ENCODE peak calls at places on chromosome 15, in four cellular contexts. I is SK-N-SH, M is mammary epithelial cell, O is mesenchymal stem cell. C is an unnamed sample.
A peak's percentile ranks its signal among the peaks of the same experiment; 100 is the strongest.

GRCh38 chr15:73225358-73226015 is 143.3 kb downstream of the HCN4 start:
- DNase-seq in I (no peak), M (peak; percentile 53), O (no peak), C (no peak)

GRCh38 chr15:52529289-52529929 is 729 bp upstream of the MYO5A start:
- DNase-seq in I (no peak), M (no peak), O (no peak), C (no peak)

GRCh38 chr15:73882761-73883419 is 9.5 kb downstream of the TBC1D21 start:
- DNase-seq in I (no peak), M (no peak), O (no peak), C (no peak)

GRCh38 chr15:81336568-81336967 is 12.6 kb upstream of the STARD5 start:
- DNase-seq in I (no peak), M (peak; percentile 32), O (no peak), C (peak; percentile 42)

GRCh38 chr15:23687143-23687470 is at the start of gene NDN:
- DNase-seq in I (peak; percentile 43), M (no peak), O (peak; percentile 44), C (peak; percentile 72)

GRCh38 chr15:75584121-75584520 is 5.0 kb upstream of the PTPN9 start:
- DNase-seq in I (no peak), M (no peak), O (no peak), C (peak; percentile 40)

GRCh38 chr15:31552482-31553099 is 226.0 kb downstream of the KLF13 start:
- DNase-seq in I (no peak), M (no peak), O (no peak), C (peak; percentile 21)

GRCh38 chr15:92810418-92811138 is 89.5 kb upstream of the CHD2 start:
- DNase-seq in I (no peak), M (peak; percentile 75), O (peak; percentile 58), C (peak; percentile 12)

GRCh38 chr15:33211409-33211808 is 16.9 kb upstream of the FMN1 start:
- DNase-seq in I (peak; percentile 62), M (no peak), O (peak; percentile 5), C (peak; percentile 16)

GRCh38 chr15:65286069-65286703 is 497 bp downstream of the PARP16 start:
- DNase-seq in I (no peak), M (peak; percentile 48), O (peak; percentile 44), C (peak; percentile 61)

GRCh38 chr15:78083186-78083585 is 5.7 kb upstream of the TBC1D2B start:
- DNase-seq in I (no peak), M (no peak), O (no peak), C (no peak)

GRCh38 chr15:67501836-67502461 is 19.0 kb upstream of the C15orf61 start:
- DNase-seq in I (no peak), M (no peak), O (no peak), C (no peak)

GRCh38 chr15:23566070-23567050 is 886 bp downstream of the MKRN3 start:
- DNase-seq in I (peak; percentile 77), M (no peak), O (no peak), C (no peak)

GRCh38 chr15:78996876-78997275 is 52.0 kb upstream of the CTSH start:
- DNase-seq in I (no peak), M (peak; percentile 42), O (peak; percentile 65), C (no peak)

GRCh38 chr15:47293763-47294162 is 423.5 kb upstream of the SEMA6D start:
- DNase-seq in I (no peak), M (peak; percentile 58), O (peak; percentile 93), C (peak; percentile 72)

GRCh38 chr15:94235041-94235440 is 3.7 kb downstream of the MCTP2 start:
- DNase-seq in I (no peak), M (no peak), O (no peak), C (no peak)

GRCh38 chr15:35696767-35697231 is 150.8 kb upstream of the DPH6 start:
- DNase-seq in I (no peak), M (peak; percentile 80), O (peak; percentile 85), C (peak; percentile 84)

GRCh38 chr15:31236184-31237041 is 90.2 kb upstream of the KLF13 start:
- DNase-seq in I (peak; percentile 86), M (peak; percentile 63), O (peak; percentile 94), C (peak; percentile 96)

GRCh38 chr15:50819344-50819743 is 53.8 kb upstream of the SPPL2A start:
- DNase-seq in I (no peak), M (no peak), O (no peak), C (peak; percentile 16)

GRCh38 chr15:92541197-92542190 is 114.1 kb downstream of the FAM174B start:
- DNase-seq in I (no peak), M (peak; percentile 27), O (no peak), C (peak; percentile 72)

GRCh38 chr15:52440414-52440813 is 88.3 kb downstream of the MYO5A start:
- DNase-seq in I (no peak), M (peak; percentile 86), O (peak; percentile 43), C (peak; percentile 29)

GRCh38 chr15:88323468-88323867 is 66.9 kb upstream of the NTRK3 start:
- DNase-seq in I (no peak), M (no peak), O (no peak), C (no peak)

DNA sequence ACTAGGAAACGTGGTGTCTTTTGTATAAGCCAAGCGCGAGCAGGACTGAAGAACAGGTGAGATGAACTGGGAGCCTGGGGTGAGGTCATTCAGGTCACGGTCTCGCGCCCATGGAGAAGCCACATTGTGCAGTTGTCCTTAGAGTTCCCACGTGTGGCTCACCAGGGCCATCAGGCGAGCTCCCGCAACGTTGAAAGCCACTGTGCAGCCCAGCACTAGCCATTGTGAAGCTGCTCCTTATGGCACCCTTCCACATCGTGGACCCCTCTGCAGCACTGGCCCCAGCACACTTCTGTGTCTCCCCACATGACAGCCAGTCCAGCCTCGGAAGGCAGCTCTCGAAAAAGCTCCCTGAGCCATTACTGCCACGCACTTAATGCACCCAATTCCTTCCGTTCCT is 7.6 kb upstream of the APBA2 start:
- DNase-seq in I (no peak), M (no peak), O (no peak), C (no peak)
- H2AFZ ChIP-seq in I (no peak overlapping the region), M (no peak overlapping the region), O (no peak overlapping the region), C (no peak overlapping the region)

GRCh38 chr15:69723404-69724097 is 270.9 kb downstream of the RPLP1 start:
- DNase-seq in I (peak; percentile 49), M (no peak), O (no peak), C (no peak)
- H3K9ac ChIP-seq in I (no peak overlapping the region), M (no peak overlapping the region), O (no peak overlapping the region), C (no peak overlapping the region)

GRCh38 chr15:60081976-60082375 is 77.9 kb downstream of the FOXB1 start:
- DNase-seq in I (no peak), M (no peak), O (no peak), C (no peak)
- H3K27ac ChIP-seq in I (no peak overlapping the region), M (no peak overlapping the region), O (no peak overlapping the region), C (no peak overlapping the region)

DNA sequence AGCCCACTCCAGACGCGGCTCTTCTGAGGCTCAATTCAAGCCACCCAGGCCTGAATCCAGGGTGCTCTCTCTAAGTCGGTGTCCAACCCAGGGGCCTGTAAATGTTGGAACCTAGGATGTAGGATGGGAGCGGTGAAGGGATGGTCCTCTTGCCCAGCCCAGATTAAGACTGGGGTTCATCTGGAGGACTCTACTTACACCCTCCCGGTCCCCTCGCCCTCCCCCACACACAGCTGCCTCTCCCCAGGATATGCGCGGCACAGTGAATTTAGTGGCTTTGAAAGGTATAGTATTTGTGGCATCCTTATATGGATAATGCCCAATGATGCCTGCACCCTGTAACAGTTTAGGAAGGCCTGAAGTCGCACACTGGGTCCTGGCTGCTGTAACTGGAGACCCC is 855 bp upstream of the FBN1 start:
- DNase-seq in I (no peak), M (no peak), O (no peak), C (no peak)
- H2AFZ ChIP-seq in I (peak overlapping the region; percentile 66), M (peak overlapping the region; percentile 85), O (peak overlapping the region; percentile 24), C (peak overlapping the region; percentile 71)

GRCh38 chr15:63869371-63870042 is 35.8 kb upstream of the HERC1 start:
- DNase-seq in I (no peak), M (no peak), O (no peak), C (no peak)
- H3K9ac ChIP-seq in I (no peak overlapping the region), M (no peak overlapping the region), O (no peak overlapping the region), C (no peak overlapping the region)

DNA sequence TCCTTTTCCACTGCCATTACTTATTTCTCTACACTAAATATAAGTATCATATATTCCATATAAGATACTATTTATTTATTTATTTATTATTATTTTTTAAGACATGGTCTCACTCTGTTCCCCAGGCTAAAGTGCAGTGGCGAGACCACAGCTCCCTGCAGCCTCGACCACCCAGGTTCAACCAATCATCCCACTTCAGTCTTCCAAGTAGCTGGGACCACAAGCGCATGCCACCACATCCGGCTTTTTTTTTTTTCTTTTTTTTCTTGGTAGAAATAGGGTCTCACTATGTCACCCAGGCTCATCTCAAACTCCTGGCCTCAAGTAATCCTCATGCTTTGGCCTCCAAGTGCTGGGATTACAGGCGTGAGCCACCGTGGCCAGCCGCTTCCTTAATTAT is 56.6 kb downstream of the TP53BP1 start:
- DNase-seq in I (no peak), M (no peak), O (no peak), C (no peak)
- H3K27ac ChIP-seq in I (no peak overlapping the region), M (no peak overlapping the region), O (no peak overlapping the region), C (no peak overlapping the region)